ENCODE peak calls at places on chromosome 15, in seven cellular contexts. Z is uterus; I is SW480; Q is T-helper 17 cell; V is GM12891; H is HTR-8/SVneo; N is effector memory CD4-positive, alpha-beta T cell. O is an unnamed sample.

GRCh38 chr15:57727031-57727430 is 20.5 kb downstream of the POLR2M start:
- DNase-seq in Z (no peak), I (no peak), Q (no peak), V (no peak), H (no peak), N (no peak), O (no peak)

GRCh38 chr15:71149645-71150557 is 34.6 kb downstream of the THSD4 start:
- DNase-seq in Z (peak), I (no peak), Q (no peak), V (no peak), H (no peak), N (no peak), O (no peak)

GRCh38 chr15:91517491-91518200 is 335.9 kb upstream of the SLCO3A1 start:
- DNase-seq in Z (no peak), I (peak), Q (no peak), V (no peak), H (no peak), N (no peak), O (no peak)

GRCh38 chr15:65767895-65768294 is 24.2 kb downstream of the DENND4A start:
- DNase-seq in Z (no peak), I (no peak), Q (no peak), V (no peak), H (no peak), N (no peak), O (no peak)

GRCh38 chr15:29925227-29926082 is 103.2 kb upstream of the TJP1 start:
- DNase-seq in Z (peak), I (peak), Q (no peak), V (peak), H (peak), N (no peak), O (no peak)

GRCh38 chr15:85730001-85730820 is 64.5 kb downstream of the KLHL25 start:
- DNase-seq in Z (no peak), I (peak), Q (no peak), V (no peak), H (peak), N (peak), O (peak)

GRCh38 chr15:62035256-62035908 is 24.9 kb downstream of the VPS13C start:
- DNase-seq in Z (no peak), I (no peak), Q (no peak), V (no peak), H (peak), N (no peak), O (no peak)

GRCh38 chr15:66459818-66460615 is 37.5 kb downstream of the SNAPC5 start:
- DNase-seq in Z (no peak), I (peak), Q (no peak), V (no peak), H (no peak), N (no peak), O (no peak)

GRCh38 chr15:30649952-30650929 is 24.3 kb downstream of the ARHGAP11B start:
- DNase-seq in Z (no peak), I (no peak), Q (no peak), V (peak), H (no peak), N (no peak), O (no peak)

GRCh38 chr15:59702351-59702750 is 13.2 kb upstream of the BNIP2 start:
- DNase-seq in Z (no peak), I (no peak), Q (no peak), V (no peak), H (no peak), N (no peak), O (no peak)

GRCh38 chr15:96359772-96360498 is 29.4 kb downstream of the NR2F2 start:
- DNase-seq in Z (peak), I (no peak), Q (no peak), V (no peak), H (no peak), N (no peak), O (no peak)

GRCh38 chr15:57133127-57133968 is 214.9 kb downstream of the TCF12 start:
- DNase-seq in Z (no peak), I (peak), Q (no peak), V (no peak), H (no peak), N (no peak), O (peak)

GRCh38 chr15:57647071-57647790 is 55.5 kb downstream of the MYZAP start:
- DNase-seq in Z (no peak), I (no peak), Q (no peak), V (no peak), H (no peak), N (no peak), O (no peak)

GRCh38 chr15:49712846-49713450 is 92.1 kb downstream of the DTWD1 start:
- DNase-seq in Z (no peak), I (peak), Q (no peak), V (no peak), H (no peak), N (no peak), O (no peak)

GRCh38 chr15:89441295-89441762 is 55.1 kb downstream of the RHCG start:
- DNase-seq in Z (no peak), I (no peak), Q (no peak), V (peak), H (no peak), N (no peak), O (no peak)

GRCh38 chr15:53256457-53256856 is 466.3 kb upstream of the ONECUT1 start:
- DNase-seq in Z (no peak), I (no peak), Q (no peak), V (no peak), H (no peak), N (no peak), O (no peak)

GRCh38 chr15:78024883-78025282 is 52.6 kb downstream of the TBC1D2B start:
- DNase-seq in Z (no peak), I (no peak), Q (no peak), V (no peak), H (no peak), N (no peak), O (no peak)

GRCh38 chr15:36954486-36954885 is 145.9 kb downstream of the MEIS2 start:
- DNase-seq in Z (no peak), I (no peak), Q (no peak), V (no peak), H (no peak), N (no peak), O (no peak)

GRCh38 chr15:45521596-45522167 is 873 bp downstream of the SLC30A4 start:
- DNase-seq in Z (no peak), I (peak), Q (no peak), V (peak), H (no peak), N (no peak), O (no peak)

GRCh38 chr15:69081310-69082004 is 67.0 kb downstream of the NOX5 start:
- DNase-seq in Z (peak), I (no peak), Q (no peak), V (no peak), H (no peak), N (no peak), O (no peak)

GRCh38 chr15:50880221-50880620 is 28.3 kb upstream of the AP4E1 start:
- DNase-seq in Z (no peak), I (peak), Q (no peak), V (no peak), H (no peak), N (no peak), O (no peak)

GRCh38 chr15:65132841-65133549 is 613 bp downstream of the PDCD7 start:
- DNase-seq in Z (no peak), I (peak), Q (peak), V (peak), H (peak), N (no peak), O (peak)

GRCh38 chr15:43189296-43189695 is 4.1 kb downstream of the CCNDBP1 start:
- DNase-seq in Z (no peak), I (no peak), Q (no peak), V (no peak), H (no peak), N (no peak), O (no peak)

GRCh38 chr15:82570721-82571519 is 30.7 kb upstream of the RPS17 start:
- DNase-seq in Z (peak), I (no peak), Q (no peak), V (no peak), H (no peak), N (no peak), O (no peak)

GRCh38 chr15:55990071-55990470 is 3.3 kb downstream of the NEDD4 start:
- DNase-seq in Z (no peak), I (no peak), Q (no peak), V (no peak), H (no peak), N (no peak), O (no peak)

GRCh38 chr15:68114356-68114755 is 60.2 kb downstream of the PIAS1 start:
- DNase-seq in Z (no peak), I (no peak), Q (no peak), V (no peak), H (no peak), N (no peak), O (no peak)

GRCh38 chr15:69298697-69299441 is at the start of gene PAQR5:
- DNase-seq in Z (no peak), I (peak), Q (no peak), V (no peak), H (peak), N (no peak), O (no peak)

GRCh38 chr15:23857028-23857641 is 170.0 kb upstream of the NDN start:
- DNase-seq in Z (peak), I (peak), Q (no peak), V (no peak), H (no peak), N (no peak), O (no peak)

GRCh38 chr15:38885001-38885400 is 320.4 kb upstream of the RASGRP1 start:
- DNase-seq in Z (no peak), I (no peak), Q (no peak), V (no peak), H (no peak), N (no peak), O (no peak)

GRCh38 chr15:31325432-31325975 is 1.1 kb upstream of the KLF13 start:
- DNase-seq in Z (peak), I (peak), Q (peak), V (no peak), H (peak), N (peak), O (peak)

GRCh38 chr15:44706946-44707636 is 4.0 kb downstream of the PATL2 start:
- DNase-seq in Z (no peak), I (no peak), Q (no peak), V (no peak), H (no peak), N (no peak), O (no peak)

GRCh38 chr15:68560501-68561113 is 18.2 kb upstream of the CORO2B start:
- DNase-seq in Z (no peak), I (no peak), Q (no peak), V (no peak), H (no peak), N (no peak), O (no peak)

GRCh38 chr15:63870043-63870394 is 36.3 kb upstream of the HERC1 start:
- DNase-seq in Z (no peak), I (peak), Q (no peak), V (no peak), H (no peak), N (no peak), O (no peak)

GRCh38 chr15:30921781-30922371 is 18.2 kb downstream of the FAN1 start:
- DNase-seq in Z (no peak), I (no peak), Q (no peak), V (no peak), H (no peak), N (no peak), O (no peak)

GRCh38 chr15:99537344-99537743 is 28.4 kb upstream of the MEF2A start:
- DNase-seq in Z (no peak), I (no peak), Q (no peak), V (no peak), H (no peak), N (no peak), O (no peak)

GRCh38 chr15:59185725-59186124 is 20.9 kb upstream of the LDHAL6B start:
- DNase-seq in Z (no peak), I (no peak), Q (no peak), V (no peak), H (no peak), N (no peak), O (no peak)

GRCh38 chr15:63430766-63431451 is 49.3 kb upstream of the CA12 start:
- DNase-seq in Z (no peak), I (no peak), Q (no peak), V (no peak), H (no peak), N (no peak), O (no peak)

O was measured in naive thymus-derived CD4-positive, alpha-beta T cell.